ENCODE peak calls at places on chromosomes 13 and 19, in five cellular contexts. M, C, V, R and I are unnamed samples.
A peak's percentile ranks its signal among the peaks of the same experiment; 100 is the strongest.

GRCh38 chr13:100566543-100566942 is 22.0 kb downstream of the GGACT start:
- DNase-seq in V (no peak), M (no peak), C (no peak), R (no peak), I (no peak)

GRCh38 chr13:20105161-20105689 is 55.6 kb downstream of the GJA3 start:
- DNase-seq in R (no peak), M (no peak), V (no peak), C (no peak), I (no peak)

GRCh38 chr13:77833331-77833863 is 85.2 kb downstream of the EDNRB start:
- DNase-seq in M (no peak), C (no peak), R (no peak), V (no peak), I (no peak)

GRCh38 chr13:99086869-99087129 is 108.9 kb upstream of the DOCK9 start:
- DNase-seq in V (peak; percentile 31), C (no peak), R (peak; percentile 20), M (no peak), I (no peak)

GRCh38 chr13:102598061-102598460 is 1.3 kb downstream of the TPP2 start:
- DNase-seq in V (no peak), M (no peak), R (no peak), C (no peak), I (no peak)

GRCh38 chr19:9431475-9431874 is 3.9 kb downstream of the ZNF266 start:
- DNase-seq in C (peak; percentile 3), M (no peak), V (peak; percentile 34), R (no peak), I (no peak)

GRCh38 chr19:55419089-55419488 is 11.5 kb upstream of the UBE2S start:
- DNase-seq in M (no peak), C (no peak), V (no peak), R (no peak), I (no peak)

GRCh38 chr19:5131031-5131865 is 162.3 kb downstream of the KDM4B start:
- DNase-seq in R (no peak), V (no peak), M (no peak), C (no peak), I (no peak)

GRCh38 chr13:59706101-59706976 is 457.4 kb downstream of the DIAPH3 start:
- DNase-seq in M (no peak), C (no peak), V (no peak), R (no peak), I (no peak)

GRCh38 chr13:112724788-112725345 is 35.0 kb downstream of the ATP11A start:
- DNase-seq in V (no peak), M (peak; percentile 21), C (no peak), R (no peak), I (no peak)

GRCh38 chr13:20360041-20360491 is 127.9 kb upstream of the GJB6 start:
- DNase-seq in R (no peak), M (no peak), C (no peak), V (no peak), I (peak; percentile 79)

GRCh38 chr13:33543631-33544030 is 258.1 kb upstream of the STARD13 start:
- DNase-seq in V (no peak), R (no peak), C (no peak), M (no peak), I (no peak)

GRCh38 chr19:33261511-33262192 is 36.0 kb upstream of the SLC7A10 start:
- DNase-seq in M (no peak), V (no peak), R (no peak), C (no peak), I (no peak)

GRCh38 chr19:38034153-38034835 is 127.3 kb downstream of the SIPA1L3 start:
- DNase-seq in M (no peak), R (no peak), V (no peak), C (no peak), I (no peak)

GRCh38 chr13:29548722-29549446 is 46.6 kb downstream of the SLC7A1 start:
- DNase-seq in R (no peak), V (no peak), M (no peak), C (no peak), I (no peak)

GRCh38 chr13:110593430-110594130 is 21.8 kb upstream of the NAXD start:
- DNase-seq in R (no peak), M (no peak), C (peak; percentile 79), V (no peak), I (no peak)

GRCh38 chr13:26020536-26021290 is 31.1 kb downstream of the SHISA2 start:
- DNase-seq in C (no peak), M (no peak), R (no peak), V (no peak), I (no peak)

GRCh38 chr19:952680-953500 is 27.1 kb downstream of the ARID3A start:
- DNase-seq in M (peak; percentile 98), V (no peak), R (no peak), C (no peak), I (no peak)

GRCh38 chr13:27857271-27857670 is 62.5 kb upstream of the PDX1 start:
- DNase-seq in V (no peak), R (no peak), M (no peak), C (peak; percentile 6), I (no peak)